ENCODE peak calls at places on chromosomes 11 and 22, in six cellular contexts. P, N, B, U, O and M are unnamed samples.
A peak's percentile ranks its signal among the peaks of the same experiment; 100 is the strongest.

GRCh38 chr22:20771918-20772625 is 1.8 kb upstream of the SERPIND1 start:
- DNase-seq in O (no peak), U (no peak), B (no peak), N (peak; percentile 46), P (no peak), M (peak; percentile 59)

GRCh38 chr11:15118431-15118830 is 3.7 kb downstream of the INSC start:
- DNase-seq in P (no peak), B (no peak), U (no peak), O (no peak), N (no peak), M (no peak)

GRCh38 chr22:21694795-21695431 is 29.1 kb downstream of the PPIL2 start:
- DNase-seq in B (no peak), O (no peak), P (no peak), U (no peak), N (no peak), M (peak; percentile 33)

GRCh38 chr11:16607675-16608644 is 130.5 kb upstream of the C11orf58 start:
- DNase-seq in U (peak; percentile 78), B (peak; percentile 73), O (peak; percentile 84), N (peak; percentile 90), P (peak; percentile 69), M (peak; percentile 92)

GRCh38 chr11:118918128-118918685 is 7.5 kb downstream of the BCL9L start:
- DNase-seq in B (peak; percentile 91), P (peak; percentile 80), U (peak; percentile 89), O (peak; percentile 90), N (peak; percentile 71), M (peak; percentile 95)

GRCh38 chr11:38818720-38819119 is 2220.7 kb upstream of the RAG2 start:
- DNase-seq in B (no peak), U (peak; percentile 37), P (no peak), N (no peak), O (no peak), M (no peak)

GRCh38 chr11:44727373-44728084 is 767 bp downstream of the TSPAN18 start:
- DNase-seq in B (peak; percentile 43), P (peak; percentile 62), O (peak; percentile 92), N (peak; percentile 94), U (peak; percentile 71), M (peak; percentile 93)

GRCh38 chr11:819943-820649 is 1.4 kb downstream of the PNPLA2 start:
- DNase-seq in P (peak; percentile 73), N (peak; percentile 82), U (peak; percentile 70), O (peak; percentile 97), B (peak; percentile 95), M (peak; percentile 94)

GRCh38 chr11:9529333-9529648 is 44.2 kb upstream of the WEE1 start:
- DNase-seq in B (no peak), O (no peak), N (no peak), U (peak; percentile 12), P (no peak), M (peak; percentile 60)

GRCh38 chr11:7672960-7673723 is at the start of gene CYB5R2:
- DNase-seq in P (peak; percentile 49), B (peak; percentile 47), N (peak; percentile 83), O (peak; percentile 92), U (peak; percentile 16), M (peak; percentile 92)

GRCh38 chr11:57485217-57486007 is 25.1 kb downstream of the RTN4RL2 start:
- DNase-seq in N (no peak), U (no peak), P (no peak), O (no peak), B (no peak), M (no peak)

GRCh38 chr11:67999201-67999629 is 4.7 kb downstream of the UNC93B1 start:
- DNase-seq in U (no peak), N (no peak), O (peak; percentile 54), P (no peak), B (no peak), M (peak; percentile 31)
- H3K4me1 ChIP-seq in U (no peaks in the 10 kb centered on the region), N (no peaks in the 10 kb centered on the region), O (peaks cover 2% of the 10 kb centered on the region), P (peaks cover 19% of the 10 kb centered on the region), B (no peaks in the 10 kb centered on the region), M (no peaks in the 10 kb centered on the region)

GRCh38 chr22:50305393-50305657 is 2.1 kb downstream of the PLXNB2 start:
- DNase-seq in B (no peak), P (no peak), O (no peak), U (no peak), N (no peak), M (no peak)
- H3K4me1 ChIP-seq in B (peaks cover 16% of the 10 kb centered on the region), P (peaks cover 84% of the 10 kb centered on the region), O (peaks cover 67% of the 10 kb centered on the region), U (peaks cover 57% of the 10 kb centered on the region), N (peaks cover 39% of the 10 kb centered on the region), M (peaks cover 3% of the 10 kb centered on the region)

DNA sequence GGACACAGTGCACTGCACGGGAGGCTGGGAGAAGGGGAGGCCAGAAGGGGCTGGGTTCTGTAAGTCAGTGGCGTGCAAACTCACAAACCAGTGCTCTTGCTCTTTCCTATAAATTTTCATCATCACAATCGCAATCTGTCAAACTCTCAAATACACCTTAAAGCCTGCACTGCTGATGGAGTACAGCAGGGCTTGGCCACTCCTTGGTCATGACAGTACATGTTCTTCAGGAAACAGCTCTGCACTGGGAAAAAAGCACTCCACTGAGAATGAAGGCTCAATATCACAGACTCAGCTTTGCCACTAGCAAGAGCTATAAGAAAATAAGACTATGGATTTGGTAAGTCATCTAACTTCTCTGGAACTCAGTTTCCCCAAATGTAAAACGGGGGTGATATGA is 111.0 kb downstream of the RBFOX2 start:
- DNase-seq in U (no peak), B (no peak), N (no peak), P (no peak), O (no peak), M (no peak)
- H3K4me1 ChIP-seq in U (peaks cover 30% of the 10 kb centered on the region), B (peaks cover 82% of the 10 kb centered on the region), N (peaks cover 42% of the 10 kb centered on the region), P (peaks cover 90% of the 10 kb centered on the region), O (peaks cover 19% of the 10 kb centered on the region), M (peaks cover 16% of the 10 kb centered on the region)

GRCh38 chr11:37504925-37505324 is 906.9 kb upstream of the RAG2 start:
- DNase-seq in O (no peak), U (peak; percentile 97), B (no peak), N (no peak), P (no peak), M (no peak)

GRCh38 chr11:37504066-37504611 is 906.1 kb upstream of the RAG2 start:
- DNase-seq in N (peak; percentile 46), O (no peak), B (no peak), P (no peak), U (peak; percentile 98), M (peak; percentile 37)

GRCh38 chr11:37505406-37505805 is 907.4 kb upstream of the RAG2 start:
- DNase-seq in O (no peak), U (peak; percentile 16), B (no peak), N (peak; percentile 38), P (no peak), M (peak; percentile 39)

GRCh38 chr11:37509471-37509870 is 911.4 kb upstream of the RAG2 start:
- DNase-seq in B (no peak), U (no peak), N (no peak), P (no peak), O (no peak), M (no peak)

DNA sequence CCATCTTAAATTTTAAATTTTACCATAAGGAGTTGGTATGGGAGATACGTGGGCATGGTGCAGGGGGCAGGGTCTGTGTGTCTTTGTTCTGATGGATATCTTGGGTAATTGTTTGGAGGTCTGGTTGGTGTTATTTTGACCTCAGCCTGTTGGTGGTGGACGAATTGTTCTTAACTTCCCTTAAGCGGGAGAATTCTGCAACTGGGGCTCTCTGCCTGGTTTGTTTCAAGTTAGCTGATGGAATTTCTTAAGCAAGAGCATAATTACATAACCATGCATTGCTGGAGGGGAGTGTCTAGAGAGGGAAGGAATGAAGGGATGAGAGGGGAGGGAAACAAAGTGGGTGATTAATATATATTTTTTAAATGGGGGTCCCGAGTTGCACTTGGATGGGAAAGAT is 908.5 kb upstream of the RAG2 start:
- DNase-seq in U (peak; percentile 10), N (no peak), B (no peak), P (no peak), O (no peak), M (no peak)
- H3K4me1 ChIP-seq in U (peaks cover 15% of the 10 kb centered on the region), N (peaks cover 19% of the 10 kb centered on the region), B (no peaks in the 10 kb centered on the region), P (peaks cover 5% of the 10 kb centered on the region), O (no peaks in the 10 kb centered on the region), M (peaks cover 11% of the 10 kb centered on the region)

GRCh38 chr22:30193031-30193794 is 53.3 kb downstream of the LIF start:
- DNase-seq in O (no peak), U (no peak), B (no peak), N (no peak), P (no peak), M (no peak)
- H3K4me1 ChIP-seq in O (peaks cover 10% of the 10 kb centered on the region), U (peaks cover 25% of the 10 kb centered on the region), B (peaks cover 12% of the 10 kb centered on the region), N (no peaks in the 10 kb centered on the region), P (peaks cover 29% of the 10 kb centered on the region), M (peaks cover 4% of the 10 kb centered on the region)

DNA sequence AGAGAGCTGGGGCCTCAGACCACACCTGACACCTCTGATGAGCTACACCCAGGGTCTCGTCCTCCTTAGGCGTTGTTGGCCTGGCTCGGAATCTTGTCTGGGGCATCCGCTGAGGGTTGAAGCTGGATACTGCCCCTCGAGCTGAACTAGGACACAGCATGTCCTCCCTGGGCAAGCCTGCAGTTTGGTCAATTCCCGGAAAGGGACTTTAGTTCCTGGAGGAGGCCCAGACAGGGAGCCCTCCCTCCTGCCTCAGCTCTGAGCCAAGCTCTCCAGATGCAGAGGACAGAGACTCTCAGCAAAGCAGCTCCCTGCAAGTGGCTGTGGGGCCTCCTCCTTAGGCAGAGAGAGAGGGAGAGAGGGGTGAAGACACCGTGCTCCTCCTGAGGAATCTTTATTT is 4.9 kb downstream of the APOL3 start:
- DNase-seq in O (peak; percentile 87), P (peak; percentile 49), U (no peak), N (no peak), B (peak; percentile 68), M (no peak)
- H3K4me1 ChIP-seq in O (peaks cover 37% of the 10 kb centered on the region), P (peaks cover 83% of the 10 kb centered on the region), U (peaks cover 16% of the 10 kb centered on the region), N (peaks cover 5% of the 10 kb centered on the region), B (peaks cover 50% of the 10 kb centered on the region), M (peaks cover 12% of the 10 kb centered on the region)

DNA sequence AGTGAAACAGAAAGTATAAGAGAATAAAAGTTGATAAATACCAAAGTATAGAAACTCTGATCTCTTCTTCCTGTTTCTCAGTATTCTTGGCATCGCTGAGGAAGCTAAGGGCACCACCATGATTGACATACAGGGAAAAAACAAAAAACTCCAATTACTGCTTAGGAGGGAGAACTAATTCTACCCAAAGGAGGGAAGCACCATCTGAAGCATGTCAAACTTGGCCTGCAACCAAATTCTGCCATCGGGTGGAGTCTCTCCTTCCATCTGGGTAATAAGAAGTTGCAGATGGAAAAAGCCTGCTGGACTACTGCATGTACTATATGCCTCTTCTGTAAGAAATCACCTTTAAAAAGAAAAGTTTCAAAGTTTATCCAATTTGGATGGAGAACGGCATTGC is 30.5 kb upstream of the PPP2R1B start:
- DNase-seq in P (no peak), U (no peak), O (no peak), N (no peak), B (no peak), M (no peak)
- H3K4me1 ChIP-seq in P (peaks cover 11% of the 10 kb centered on the region), U (peaks cover 3% of the 10 kb centered on the region), O (peaks cover 4% of the 10 kb centered on the region), N (no peaks in the 10 kb centered on the region), B (peaks cover 20% of the 10 kb centered on the region), M (no peaks in the 10 kb centered on the region)